ENCODE peak calls at places on chromosome 11, in four cellular contexts. One of them, this sample, is unnamed.

GRCh38 chr11:18769802-18770456 is 21.7 kb downstream of the PTPN5 start:
- DNase-seq in HepG2: no peak
- DNase-seq in GM12878: peak
- DNase-seq in H1: no peak
- DNase-seq in this sample: no peak

GRCh38 chr11:66659785-66660184 is 17.9 kb downstream of the RBM4B start:
- DNase-seq in GM12878: no peak
- DNase-seq in H1: no peak
- DNase-seq in HepG2: no peak
- DNase-seq in this sample: no peak

GRCh38 chr11:19951558-19952083 is 208.7 kb downstream of the DBX1 start:
- DNase-seq in H1: no peak
- DNase-seq in HepG2: peak
- DNase-seq in GM12878: peak
- DNase-seq in this sample: peak

GRCh38 chr11:9004310-9004945 is 627 bp upstream of the NRIP3 start:
- DNase-seq in GM12878: no peak
- DNase-seq in H1: peak
- DNase-seq in HepG2: no peak
- DNase-seq in this sample: no peak

GRCh38 chr11:119204066-119204465 is 2.1 kb upstream of the CBL start:
- DNase-seq in GM12878: no peak
- DNase-seq in H1: no peak
- DNase-seq in HepG2: no peak
- DNase-seq in this sample: no peak

GRCh38 chr11:132095230-132096165 is 725.1 kb downstream of the NTM start:
- DNase-seq in H1: no peak
- DNase-seq in GM12878: no peak
- DNase-seq in HepG2: no peak
- DNase-seq in this sample: no peak

GRCh38 chr11:19374189-19374588 is 133.4 kb upstream of the E2F8 start:
- DNase-seq in GM12878: no peak
- DNase-seq in H1: no peak
- DNase-seq in HepG2: no peak
- DNase-seq in this sample: no peak

GRCh38 chr11:81874627-81875026 is 859.0 kb downstream of the FAM181B start:
- DNase-seq in H1: no peak
- DNase-seq in GM12878: peak
- DNase-seq in HepG2: no peak
- DNase-seq in this sample: no peak

GRCh38 chr11:116895053-116895757 is 57.8 kb upstream of the APOA1 start:
- DNase-seq in HepG2: no peak
- DNase-seq in GM12878: no peak
- DNase-seq in H1: peak
- DNase-seq in this sample: peak

GRCh38 chr11:12200359-12201015 is 90.1 kb downstream of the MICAL2 start:
- DNase-seq in GM12878: no peak
- DNase-seq in HepG2: no peak
- DNase-seq in H1: no peak
- DNase-seq in this sample: no peak

GRCh38 chr11:10322401-10322800 is 17.5 kb downstream of the ADM start:
- DNase-seq in GM12878: no peak
- DNase-seq in H1: no peak
- DNase-seq in HepG2: no peak
- DNase-seq in this sample: no peak

GRCh38 chr11:112023104-112023503 is 2.1 kb upstream of the DLAT start:
- DNase-seq in HepG2: peak
- DNase-seq in H1: no peak
- DNase-seq in GM12878: no peak
- DNase-seq in this sample: no peak

DNA sequence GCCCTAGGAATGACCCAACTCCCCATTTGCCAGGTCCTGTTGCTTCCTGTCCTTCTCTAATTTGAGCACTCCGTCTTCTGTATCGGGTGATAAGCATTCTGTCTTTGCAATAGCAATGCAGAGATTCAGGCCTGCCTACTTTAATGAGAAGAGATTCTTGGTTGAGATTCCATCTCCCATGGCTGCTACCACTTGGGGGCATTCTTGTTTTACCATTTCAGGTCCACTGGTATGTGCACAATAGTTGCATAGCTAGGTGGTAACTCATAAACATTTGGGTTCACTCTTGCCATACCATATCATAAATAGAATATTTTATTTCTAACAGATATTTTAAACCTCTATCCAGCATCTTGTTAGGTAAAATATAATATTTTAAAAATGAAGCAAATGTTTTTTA is 34.4 kb upstream of the CALCB start:
- DNase-seq in HepG2: no peak
- DNase-seq in H1: no peak
- DNase-seq in GM12878: no peak
- DNase-seq in this sample: no peak
- TF ChIP-seq SUZ12 in HepG2: no peak
- TF ChIP-seq SUZ12 in H1: no peak
- TF ChIP-seq SUZ12 in GM12878: no peak
- TF ChIP-seq SUZ12 in this sample: no peak

DNA sequence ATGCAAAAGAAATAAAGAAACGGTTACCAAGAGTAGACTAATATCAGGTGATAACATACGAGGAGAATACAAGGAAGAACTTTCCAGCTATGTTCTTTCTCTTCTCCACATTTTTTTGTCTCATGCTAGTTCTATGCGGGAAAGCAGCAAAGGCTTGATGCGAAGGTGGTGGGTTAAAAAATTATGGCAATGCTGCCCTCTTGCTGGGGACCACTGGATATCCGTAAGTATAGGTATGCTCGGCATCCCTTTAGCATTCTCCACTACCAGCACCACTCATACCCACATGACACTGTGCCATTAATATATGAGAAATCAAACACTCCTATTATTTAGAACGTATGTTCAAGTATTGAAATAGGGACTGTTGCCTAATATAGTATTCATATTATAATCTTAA is 776.4 kb downstream of the LRRC4C start:
- DNase-seq in HepG2: no peak
- DNase-seq in H1: no peak
- DNase-seq in GM12878: no peak
- DNase-seq in this sample: no peak
- TF ChIP-seq ZNF274 in HepG2: no peak
- TF ChIP-seq ZNF274 in H1: no peak
- TF ChIP-seq ZNF274 in GM12878: no peak
- TF ChIP-seq ZNF274 in this sample: no peak

GRCh38 chr11:2267871-2268825 is 2.2 kb downstream of the ASCL2 start:
- DNase-seq in H1: no peak
- DNase-seq in HepG2: no peak
- DNase-seq in GM12878: no peak
- DNase-seq in this sample: no peak
- H3K4me3 ChIP-seq in H1: peak
- H3K4me3 ChIP-seq in HepG2: peak
- H3K4me3 ChIP-seq in GM12878: no peak
- H3K4me3 ChIP-seq in this sample: peak

GRCh38 chr11:120660024-120660565 is 148.5 kb downstream of the GRIK4 start:
- DNase-seq in GM12878: no peak
- DNase-seq in H1: peak
- DNase-seq in HepG2: peak
- DNase-seq in this sample: peak
- TF ChIP-seq SUZ12 in GM12878: no peak
- TF ChIP-seq SUZ12 in H1: no peak
- TF ChIP-seq SUZ12 in HepG2: no peak
- TF ChIP-seq SUZ12 in this sample: no peak

GRCh38 chr11:79694368-79694767 is 253.5 kb upstream of the TENM4 start:
- DNase-seq in H1: no peak
- DNase-seq in GM12878: no peak
- DNase-seq in HepG2: no peak
- DNase-seq in this sample: no peak

GRCh38 chr11:79686703-79687419 is 246.0 kb upstream of the TENM4 start:
- DNase-seq in GM12878: no peak
- DNase-seq in HepG2: no peak
- DNase-seq in H1: no peak
- DNase-seq in this sample: no peak

GRCh38 chr11:79691445-79691844 is 250.6 kb upstream of the TENM4 start:
- DNase-seq in HepG2: no peak
- DNase-seq in GM12878: no peak
- DNase-seq in H1: no peak
- DNase-seq in this sample: no peak
- TF ChIP-seq ZNF274 in HepG2: no peak
- TF ChIP-seq ZNF274 in GM12878: no peak
- TF ChIP-seq ZNF274 in H1: no peak
- TF ChIP-seq ZNF274 in this sample: no peak

DNA sequence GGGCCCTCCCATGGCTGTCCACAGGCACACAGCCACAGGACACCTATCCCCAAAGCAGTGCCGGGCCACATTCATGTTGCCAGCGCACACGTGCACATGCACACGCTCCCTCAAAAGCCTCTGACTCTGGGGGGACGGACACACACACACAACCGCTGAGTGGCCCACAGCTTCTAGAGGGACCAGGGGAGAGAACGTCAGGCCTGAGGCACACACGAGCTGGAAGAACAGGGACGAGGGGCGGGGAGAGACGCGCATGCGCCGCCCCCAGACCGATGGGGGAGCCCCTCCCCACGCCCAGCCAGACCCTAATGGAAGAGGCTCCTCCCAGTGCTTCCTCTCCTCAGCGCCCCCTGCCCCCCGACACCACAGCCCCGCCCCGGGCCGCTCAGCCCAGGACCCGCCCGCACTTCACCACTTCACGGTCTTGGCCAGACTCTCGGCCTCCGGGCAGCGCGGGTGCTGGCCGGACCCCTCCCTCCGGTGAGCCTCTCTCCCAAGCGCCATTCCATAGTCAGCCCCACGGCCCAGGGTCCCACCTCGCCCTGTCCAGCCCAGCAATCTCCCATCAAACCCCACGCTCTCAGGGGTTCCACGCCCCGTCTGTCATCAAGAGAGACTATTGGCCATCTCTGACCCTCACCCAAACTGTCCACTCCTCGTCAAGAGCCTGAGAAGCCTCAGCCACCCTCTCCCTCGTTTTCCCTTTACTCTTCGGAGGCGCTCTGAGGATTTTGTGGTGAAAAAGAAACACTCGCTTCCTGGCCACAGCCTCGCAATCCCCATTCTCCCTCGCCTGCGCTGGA is 11.7 kb downstream of the NRXN2 start:
- DNase-seq in H1: peak
- DNase-seq in HepG2: no peak
- DNase-seq in GM12878: no peak
- DNase-seq in this sample: no peak
- H3K4me3 ChIP-seq in H1: peak
- H3K4me3 ChIP-seq in HepG2: no peak
- H3K4me3 ChIP-seq in GM12878: no peak
- H3K4me3 ChIP-seq in this sample: no peak

DNA sequence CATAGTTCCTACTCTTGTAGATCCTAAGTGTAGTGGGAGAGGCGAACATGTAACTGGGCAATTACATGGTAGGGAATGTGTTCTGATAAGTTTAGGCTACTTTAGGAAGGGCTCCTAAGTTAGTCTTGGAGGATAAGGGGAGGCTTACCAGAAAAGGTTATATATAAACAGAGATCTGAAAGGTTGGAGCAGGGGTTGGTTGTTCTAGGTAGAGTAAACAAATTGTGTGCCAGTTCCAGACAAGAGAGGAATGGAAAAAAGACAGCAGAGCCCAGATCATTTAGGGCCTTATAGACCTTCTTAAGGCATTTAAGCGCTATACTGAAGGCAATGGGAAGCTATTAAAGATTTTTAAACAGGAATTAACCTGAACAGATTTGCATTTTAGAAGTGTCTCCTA is 74.4 kb downstream of the TRIM44 start:
- DNase-seq in HepG2: no peak
- DNase-seq in GM12878: no peak
- DNase-seq in H1: no peak
- DNase-seq in this sample: no peak
- TF ChIP-seq SUZ12 in HepG2: no peak
- TF ChIP-seq SUZ12 in GM12878: no peak
- TF ChIP-seq SUZ12 in H1: no peak
- TF ChIP-seq SUZ12 in this sample: no peak

GRCh38 chr11:129723964-129724291 is 91.7 kb upstream of the TMEM45B start:
- DNase-seq in GM12878: no peak
- DNase-seq in H1: no peak
- DNase-seq in HepG2: no peak
- DNase-seq in this sample: no peak
- TF ChIP-seq ZNF274 in GM12878: no peak
- TF ChIP-seq ZNF274 in H1: no peak
- TF ChIP-seq ZNF274 in HepG2: no peak
- TF ChIP-seq ZNF274 in this sample: no peak